ENCODE peak calls at places on chromosomes 11 and 22, in four cellular contexts. A is GM13976, F is type B pancreatic cell, W is progenitor cell of endocrine pancreas. S is an unnamed sample.

GRCh38 chr22:46047841-46048595 is 71.1 kb upstream of the WNT7B start:
- DNase-seq in A (no peak), F (no peak), W (no peak), S (no peak)

GRCh38 chr11:94728541-94728940 is 39.6 kb upstream of the AMOTL1 start:
- DNase-seq in A (no peak), F (no peak), W (no peak), S (no peak)

GRCh38 chr11:126898802-126899201 is 101.8 kb downstream of the KIRREL3 start:
- DNase-seq in A (no peak), F (no peak), W (no peak), S (no peak)

GRCh38 chr11:7522546-7522945 is 8.7 kb downstream of the PPFIBP2 start:
- DNase-seq in A (no peak), F (no peak), W (no peak), S (no peak)

GRCh38 chr11:118401151-118401879 is at the start of gene ATP5MG:
- DNase-seq in A (peak), F (peak), W (peak), S (peak)

GRCh38 chr11:28963189-28963588 is 855.0 kb downstream of the METTL15 start:
- DNase-seq in A (no peak), F (no peak), W (no peak), S (no peak)

GRCh38 chr11:1746516-1746931 is 3.9 kb downstream of the IFITM10 start:
- DNase-seq in A (peak), F (no peak), W (no peak), S (no peak)

GRCh38 chr11:35814720-35815305 is 129.0 kb upstream of the LDLRAD3 start:
- DNase-seq in A (no peak), F (no peak), W (no peak), S (no peak)

GRCh38 chr11:71927813-71928738 is at the start of gene XNDC1N:
- DNase-seq in A (peak), F (peak), W (peak), S (peak)

GRCh38 chr11:20137637-20138036 is 22.6 kb downstream of the DBX1 start:
- DNase-seq in A (no peak), F (no peak), W (no peak), S (no peak)
- TF ChIP-seq CTCF in A (no peak), F (no peak), W (no peak), S (no peak)

DNA sequence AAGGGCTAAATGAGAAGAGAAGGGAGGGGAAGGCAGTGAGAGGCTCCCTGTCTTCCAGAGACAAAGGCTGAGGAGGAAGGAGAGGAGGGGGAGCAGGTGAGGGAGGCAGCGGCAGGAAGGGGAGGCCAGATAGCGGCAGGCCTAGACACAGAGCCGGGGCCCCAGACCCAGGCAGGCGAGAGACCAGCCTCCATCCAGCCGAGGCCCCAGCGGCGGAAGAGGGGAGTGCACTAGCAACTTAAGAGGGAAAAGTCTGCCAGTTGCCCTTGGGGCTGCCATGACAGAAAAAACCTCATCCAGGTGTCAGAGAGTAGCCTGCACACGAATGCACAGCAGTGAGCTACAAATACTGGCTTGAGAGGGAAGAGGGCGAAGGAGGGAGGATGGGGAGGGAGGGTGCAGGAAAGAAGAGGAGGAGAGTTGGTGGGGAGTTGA is 46.7 kb downstream of the IGLL1 start:
- DNase-seq in A (peak), F (peak), W (peak), S (peak)
- TF ChIP-seq CTCF in A (peak), F (peak), W (peak), S (peak)

DNA sequence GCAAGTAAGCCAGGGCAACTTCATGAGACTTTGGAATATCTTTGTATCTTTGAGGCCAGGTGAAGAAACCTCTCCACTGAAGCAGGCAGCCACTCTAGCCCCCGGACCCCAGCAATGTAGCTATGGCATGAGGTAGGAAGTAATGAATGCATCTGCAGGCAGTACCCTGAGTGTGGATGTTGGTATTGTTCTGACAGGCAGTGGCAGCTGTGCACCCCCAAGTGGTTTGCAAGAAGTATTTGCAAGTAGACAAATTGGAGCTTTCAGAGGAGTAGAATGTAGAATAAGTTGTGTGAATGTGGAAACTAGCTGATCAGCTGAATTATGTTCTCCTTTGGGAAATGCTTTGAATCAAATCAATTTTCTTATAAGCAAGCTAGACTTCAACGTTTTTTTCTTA is 194.4 kb upstream of the PGR start:
- DNase-seq in A (no peak), F (no peak), W (no peak), S (no peak)
- TF ChIP-seq CTCF in A (no peak), F (no peak), W (no peak), S (no peak)

DNA sequence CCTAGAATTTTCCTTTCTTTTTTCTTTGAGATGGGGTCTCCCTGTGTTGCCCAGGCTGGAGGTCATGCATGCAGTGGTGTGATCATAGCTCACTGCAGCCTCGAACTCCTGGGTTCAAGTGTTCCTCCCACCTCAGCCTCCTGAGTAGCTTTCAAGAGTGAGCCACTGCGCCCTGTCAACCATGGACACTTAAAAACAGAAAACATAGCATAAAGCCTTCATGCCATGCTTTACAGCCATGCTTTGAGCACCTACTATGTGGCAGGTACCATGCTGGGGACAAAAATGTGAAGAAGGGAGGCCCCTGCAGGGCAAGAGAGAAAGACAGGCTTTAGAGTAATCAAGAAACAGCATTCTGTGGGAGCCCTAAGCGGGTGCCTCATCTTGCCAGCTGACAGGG is 13.7 kb upstream of the GNB1L start:
- DNase-seq in A (no peak), F (peak), W (no peak), S (no peak)
- TF ChIP-seq CTCF in A (no peak), F (no peak), W (no peak), S (no peak)

GRCh38 chr11:17719940-17720795 is 797 bp downstream of the MYOD1 start:
- DNase-seq in A (no peak), F (no peak), W (no peak), S (no peak)
- TF ChIP-seq CTCF in A (no peak), F (peak), W (peak), S (no peak)

GRCh38 chr11:100769617-100770016 is 82.5 kb downstream of the ARHGAP42 start:
- DNase-seq in A (no peak), F (no peak), W (no peak), S (no peak)
- TF ChIP-seq CTCF in A (no peak), F (no peak), W (no peak), S (no peak)

GRCh38 chr11:103863497-103863896 is 172.9 kb upstream of the DDI1 start:
- DNase-seq in A (no peak), F (no peak), W (no peak), S (no peak)

GRCh38 chr11:103862827-103863213 is 173.6 kb upstream of the DDI1 start:
- DNase-seq in A (no peak), F (no peak), W (no peak), S (no peak)

GRCh38 chr11:103867481-103867880 is 169.0 kb upstream of the DDI1 start:
- DNase-seq in A (no peak), F (no peak), W (no peak), S (no peak)

GRCh38 chr11:103862049-103862826 is 174.2 kb upstream of the DDI1 start:
- DNase-seq in A (no peak), F (no peak), W (no peak), S (no peak)
- TF ChIP-seq CTCF in A (peak), F (no peak), W (no peak), S (no peak)

GRCh38 chr11:84788220-84788619 is 838.9 kb downstream of the DLG2 start:
- DNase-seq in A (no peak), F (no peak), W (no peak), S (no peak)
- TF ChIP-seq CTCF in A (no peak), F (no peak), W (no peak), S (no peak)

S was measured in activated CD8-positive, alpha-beta T cell treated with anti-CD3 and anti-CD28 coated beads for 36 hours.